ENCODE peak calls at places on chromosomes 7 and 10, in five cellular contexts. H, B, C, P and K are unnamed samples. For H3K4me1, the result is how much of the 10 kb centered on the place peaks cover.

GRCh38 chr10:62049815-62050626 is 148.5 kb downstream of the ARID5B start:
- DNase-seq in H (no peak), B (no peak), C (no peak), P (no peak), K (no peak)

GRCh38 chr7:135930565-135931423 is 46.4 kb downstream of the MTPN start:
- DNase-seq in H (no peak), B (peak), C (no peak), P (no peak), K (peak)

GRCh38 chr10:79156334-79157274 is 87.8 kb downstream of the ZMIZ1 start:
- DNase-seq in H (no peak), B (no peak), C (no peak), P (no peak), K (no peak)

GRCh38 chr10:106836923-106837322 is 327.6 kb downstream of the SORCS1 start:
- DNase-seq in H (no peak), B (no peak), C (no peak), P (no peak), K (no peak)

GRCh38 chr10:44195120-44196007 is 189.5 kb downstream of the CXCL12 start:
- DNase-seq in H (no peak), B (peak), C (peak), P (no peak), K (peak)

GRCh38 chr7:30694774-30695721 is 12.8 kb upstream of the CRHR2 start:
- DNase-seq in H (no peak), B (no peak), C (no peak), P (no peak), K (no peak)

GRCh38 chr7:151485006-151485732 is 34.5 kb downstream of the RHEB start:
- DNase-seq in H (peak), B (peak), C (no peak), P (no peak), K (no peak)

GRCh38 chr7:45188736-45189135 is 31.1 kb downstream of the RAMP3 start:
- DNase-seq in H (no peak), B (no peak), C (no peak), P (peak), K (no peak)

GRCh38 chr10:57249615-57250281 is 888.7 kb upstream of the ZWINT start:
- DNase-seq in H (no peak), B (no peak), C (no peak), P (no peak), K (no peak)

GRCh38 chr7:78985509-78985908 is 468.0 kb downstream of the MAGI2 start:
- DNase-seq in H (no peak), B (no peak), C (no peak), P (no peak), K (no peak)

GRCh38 chr7:96952974-96953391 is 52.4 kb upstream of the DLX6 start:
- DNase-seq in H (no peak), B (peak), C (no peak), P (no peak), K (no peak)

GRCh38 chr7:34762769-34763168 is 104.8 kb downstream of the NPSR1 start:
- DNase-seq in H (no peak), B (peak), C (no peak), P (no peak), K (no peak)

GRCh38 chr10:78544447-78545085 is 510.9 kb downstream of the RPS24 start:
- DNase-seq in H (no peak), B (peak), C (no peak), P (peak), K (no peak)

GRCh38 chr7:93148135-93148534 is at the start of gene SAMD9L:
- DNase-seq in H (no peak), B (peak), C (no peak), P (no peak), K (no peak)

GRCh38 chr7:24378871-24379608 is 95.0 kb downstream of the NPY start:
- DNase-seq in H (peak), B (peak), C (peak), P (no peak), K (no peak)

GRCh38 chr7:80833289-80834104 is 85.4 kb downstream of the SEMA3C start:
- DNase-seq in H (no peak), B (peak), C (no peak), P (no peak), K (no peak)

GRCh38 chr7:26013551-26014083 is 138.4 kb upstream of the NFE2L3 start:
- DNase-seq in H (no peak), B (no peak), C (no peak), P (no peak), K (no peak)

GRCh38 chr7:69418865-69419670 is 179.2 kb upstream of the AUTS2 start:
- DNase-seq in H (no peak), B (no peak), C (no peak), P (no peak), K (no peak)

GRCh38 chr7:27955596-27955995 is 215.6 kb downstream of the TAX1BP1 start:
- DNase-seq in H (no peak), B (no peak), C (no peak), P (no peak), K (no peak)

GRCh38 chr10:6059506-6059905 is 2.7 kb downstream of the IL2RA start:
- DNase-seq in H (no peak), B (no peak), C (no peak), P (peak), K (no peak)

GRCh38 chr10:3832022-3832786 is 47.2 kb upstream of the KLF6 start:
- DNase-seq in H (no peak), B (no peak), C (no peak), P (no peak), K (no peak)

GRCh38 chr10:92848441-92849233 is at the start of gene EXOC6:
- DNase-seq in H (peak), B (peak), C (peak), P (peak), K (peak)

GRCh38 chr10:118754132-118754555 is 626 bp downstream of the CACUL1 start:
- DNase-seq in H (no peak), B (no peak), C (peak), P (no peak), K (peak)

GRCh38 chr7:54817125-54817524 is 58.1 kb upstream of the SEC61G start:
- DNase-seq in H (no peak), B (no peak), C (no peak), P (no peak), K (no peak)

GRCh38 chr10:131814567-131815290 is 86.1 kb upstream of the PPP2R2D start:
- DNase-seq in H (no peak), B (no peak), C (no peak), P (peak), K (peak)

GRCh38 chr7:17139081-17139480 is 159.4 kb upstream of the AHR start:
- DNase-seq in H (no peak), B (no peak), C (no peak), P (no peak), K (no peak)

GRCh38 chr10:91389636-91390512 is 20.3 kb upstream of the HECTD2 start:
- DNase-seq in H (peak), B (peak), C (peak), P (no peak), K (peak)

DNA sequence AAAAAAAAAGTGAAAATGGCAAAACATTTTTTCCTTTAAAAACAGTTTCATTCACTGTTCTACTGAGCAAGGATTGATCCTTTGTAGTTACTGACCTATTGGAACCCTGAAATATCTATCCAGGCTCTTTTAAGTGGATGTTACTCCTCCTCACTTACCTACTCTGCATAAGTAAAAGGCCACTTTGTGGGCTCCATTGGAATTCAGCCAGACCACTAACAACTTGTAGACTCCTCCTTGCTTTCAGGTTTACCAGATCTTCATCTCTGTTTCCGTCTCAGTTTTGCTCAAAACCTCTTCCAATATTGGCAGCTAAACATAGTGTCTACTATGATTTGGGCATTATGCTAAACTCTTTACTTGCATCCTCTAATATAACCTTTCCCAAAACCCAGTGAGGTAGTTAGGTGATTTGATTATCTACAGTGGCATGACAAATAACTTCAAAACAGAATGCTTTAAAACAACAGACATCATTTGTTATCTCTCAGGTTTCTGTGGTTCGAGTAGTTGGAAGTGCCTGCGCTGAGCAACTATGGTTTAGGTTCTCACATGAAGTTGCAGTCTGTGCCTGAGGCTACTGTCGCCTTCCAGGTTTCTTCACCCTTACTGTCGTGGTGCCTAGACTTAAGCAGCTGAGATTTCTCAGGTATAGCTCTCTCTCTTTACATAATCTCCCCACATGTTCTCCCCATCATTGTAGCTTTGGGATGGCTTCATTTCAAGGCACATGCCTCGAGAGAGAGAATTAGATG is 698.2 kb downstream of the REEP3 start:
- DNase-seq in H (no peak), B (no peak), C (no peak), P (no peak), K (no peak)
- TF ChIP-seq POLR2A in H (no peak), B (no peak), C (no peak), P (no peak), K (no peak)

DNA sequence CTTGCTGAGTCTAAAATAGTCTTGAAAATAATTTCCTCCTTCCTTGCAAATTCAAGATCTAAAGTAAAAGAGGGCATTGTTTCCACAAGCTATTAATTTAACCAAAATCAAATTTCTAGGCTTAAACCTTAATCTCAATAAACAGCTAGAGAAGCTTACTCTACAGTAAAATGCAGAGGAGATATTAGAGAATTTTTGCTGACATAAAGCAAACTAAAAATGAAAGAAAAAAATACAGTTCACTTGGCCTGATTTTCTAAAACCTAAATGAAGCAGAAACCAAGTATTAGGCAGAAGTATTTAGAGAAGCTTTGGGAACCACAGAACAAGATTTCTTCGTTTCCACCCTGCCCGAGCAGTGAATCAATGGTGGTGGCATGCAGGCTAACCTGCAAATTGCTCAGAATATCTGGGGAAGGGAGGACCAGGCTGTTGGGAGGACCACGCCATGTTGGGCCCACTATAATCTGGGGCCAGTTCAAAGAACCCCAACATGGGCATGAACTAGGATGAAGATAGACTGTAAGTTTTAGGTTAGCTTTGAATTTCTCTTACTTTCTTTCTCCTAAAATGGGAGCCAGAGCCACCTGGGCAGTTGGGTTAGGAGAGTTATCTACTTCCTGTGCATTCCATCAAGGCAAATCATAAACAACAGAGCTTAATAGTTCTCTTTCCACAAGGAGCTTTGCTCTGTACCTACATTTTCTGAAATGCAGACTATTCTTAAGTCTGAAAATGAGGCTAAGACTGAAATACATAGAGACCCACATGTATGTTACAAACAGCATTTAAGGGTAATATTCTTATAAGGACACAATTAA is 4.1 kb downstream of the LAMB1 start:
- DNase-seq in H (no peak), B (no peak), C (no peak), P (no peak), K (no peak)
- H3K4me1 ChIP-seq in H (under half), B (under half), C (half or more), P (under half), K (under half)

DNA sequence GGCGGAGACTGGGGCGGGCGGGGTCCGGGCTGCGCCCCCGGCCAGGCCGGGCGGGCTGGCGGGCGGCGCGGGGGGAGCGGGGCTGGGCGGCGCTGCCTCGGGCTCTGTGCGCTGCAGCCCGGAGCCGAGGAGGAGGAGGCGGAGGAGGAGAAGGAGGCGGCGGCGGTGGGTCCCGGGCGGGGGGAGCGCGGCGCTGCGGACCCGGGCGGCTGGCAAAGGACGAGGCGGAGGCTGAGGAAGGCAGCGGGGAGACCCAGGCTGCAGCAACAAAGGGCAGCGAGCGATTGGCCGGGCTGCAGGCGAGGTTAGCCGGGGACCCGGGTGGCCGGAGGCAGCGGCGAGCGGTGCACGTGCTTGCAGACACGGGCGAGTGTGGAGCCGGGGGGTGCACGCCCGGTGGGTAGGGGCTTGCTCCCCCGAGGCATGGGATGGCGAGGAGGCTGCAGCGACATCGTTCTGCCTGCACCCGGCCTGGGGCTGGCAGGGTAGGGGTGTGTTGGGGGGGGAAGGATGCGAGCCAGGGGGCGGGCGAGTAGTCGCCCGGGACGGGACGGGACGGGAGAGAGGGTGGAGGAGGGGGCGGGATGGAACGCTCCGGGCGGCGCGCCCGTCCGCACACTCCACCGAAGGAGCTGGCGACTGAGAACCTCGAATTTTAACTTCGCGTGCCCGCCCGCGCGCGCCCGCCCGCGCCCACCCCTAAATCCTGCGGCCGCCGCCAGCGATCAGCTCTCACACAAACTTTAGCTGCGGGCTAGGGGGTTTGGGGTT is 844 bp upstream of the KAT6B start:
- DNase-seq in H (no peak), B (no peak), C (peak), P (peak), K (no peak)
- TF ChIP-seq POLR2A in H (no peak), B (no peak), C (peak), P (no peak), K (peak)

DNA sequence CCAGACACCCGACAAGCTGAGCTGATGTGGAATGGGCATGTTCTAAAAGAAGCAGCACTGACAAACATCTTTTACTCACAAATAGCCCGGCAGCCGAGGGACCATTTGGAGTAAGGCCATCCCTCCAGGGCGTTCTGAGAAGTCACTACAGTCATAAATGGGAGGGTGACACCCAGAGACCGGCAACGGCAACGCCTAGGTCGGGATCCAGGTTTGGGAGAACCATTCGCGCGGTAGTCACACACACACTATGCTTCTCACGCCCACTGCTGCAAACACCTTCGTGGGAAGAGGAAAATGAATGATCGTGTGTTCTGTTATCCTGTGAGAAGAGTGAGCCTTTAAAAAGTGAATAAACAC is 9.8 kb downstream of the TNS3 start:
- DNase-seq in H (no peak), B (no peak), C (no peak), P (no peak), K (no peak)
- H3K4me1 ChIP-seq in H (under half), B (under half), C (half or more), P (half or more), K (under half)